ENCODE peak calls at places on chromosomes 13 and 19, in six cellular contexts. One of them, this sample, is unnamed.

GRCh38 chr19:40530091-40530901 is 46.4 kb upstream of the SHKBP1 start:
- DNase-seq in IMR-90: no peak
- DNase-seq in keratinocyte: no peak
- DNase-seq in GM12878: no peak
- DNase-seq in A549: no peak
- DNase-seq in HL-60: no peak
- DNase-seq in this sample: no peak

GRCh38 chr19:7395360-7395781 is 46.6 kb downstream of the ARHGEF18 start:
- DNase-seq in IMR-90: no peak
- DNase-seq in keratinocyte: no peak
- DNase-seq in GM12878: no peak
- DNase-seq in A549: no peak
- DNase-seq in HL-60: no peak
- DNase-seq in this sample: no peak

GRCh38 chr13:56351041-56351440 is 789.7 kb upstream of the PRR20A start:
- DNase-seq in IMR-90: no peak
- DNase-seq in keratinocyte: no peak
- DNase-seq in GM12878: no peak
- DNase-seq in A549: no peak
- DNase-seq in HL-60: no peak
- DNase-seq in this sample: no peak

GRCh38 chr13:35879111-35879510 is 252.1 kb downstream of the DCLK1 start:
- DNase-seq in IMR-90: no peak
- DNase-seq in keratinocyte: no peak
- DNase-seq in GM12878: no peak
- DNase-seq in A549: no peak
- DNase-seq in HL-60: no peak
- DNase-seq in this sample: no peak

GRCh38 chr19:33473644-33474305 is 47.8 kb downstream of the PEPD start:
- DNase-seq in IMR-90: peak
- DNase-seq in keratinocyte: no peak
- DNase-seq in GM12878: no peak
- DNase-seq in A549: no peak
- DNase-seq in HL-60: no peak
- DNase-seq in this sample: no peak

GRCh38 chr19:48970923-48971395 is 5.8 kb downstream of the FTL start:
- DNase-seq in IMR-90: peak
- DNase-seq in keratinocyte: no peak
- DNase-seq in GM12878: no peak
- DNase-seq in A549: peak
- DNase-seq in HL-60: no peak
- DNase-seq in this sample: no peak

GRCh38 chr19:2015611-2015950 is at the start of gene BTBD2:
- DNase-seq in IMR-90: peak
- DNase-seq in keratinocyte: no peak
- DNase-seq in GM12878: no peak
- DNase-seq in A549: peak
- DNase-seq in HL-60: peak
- DNase-seq in this sample: no peak

GRCh38 chr19:17294051-17294891 is 9.0 kb downstream of the ABHD8 start:
- DNase-seq in IMR-90: no peak
- DNase-seq in keratinocyte: no peak
- DNase-seq in GM12878: no peak
- DNase-seq in A549: peak
- DNase-seq in HL-60: no peak
- DNase-seq in this sample: no peak

DNA sequence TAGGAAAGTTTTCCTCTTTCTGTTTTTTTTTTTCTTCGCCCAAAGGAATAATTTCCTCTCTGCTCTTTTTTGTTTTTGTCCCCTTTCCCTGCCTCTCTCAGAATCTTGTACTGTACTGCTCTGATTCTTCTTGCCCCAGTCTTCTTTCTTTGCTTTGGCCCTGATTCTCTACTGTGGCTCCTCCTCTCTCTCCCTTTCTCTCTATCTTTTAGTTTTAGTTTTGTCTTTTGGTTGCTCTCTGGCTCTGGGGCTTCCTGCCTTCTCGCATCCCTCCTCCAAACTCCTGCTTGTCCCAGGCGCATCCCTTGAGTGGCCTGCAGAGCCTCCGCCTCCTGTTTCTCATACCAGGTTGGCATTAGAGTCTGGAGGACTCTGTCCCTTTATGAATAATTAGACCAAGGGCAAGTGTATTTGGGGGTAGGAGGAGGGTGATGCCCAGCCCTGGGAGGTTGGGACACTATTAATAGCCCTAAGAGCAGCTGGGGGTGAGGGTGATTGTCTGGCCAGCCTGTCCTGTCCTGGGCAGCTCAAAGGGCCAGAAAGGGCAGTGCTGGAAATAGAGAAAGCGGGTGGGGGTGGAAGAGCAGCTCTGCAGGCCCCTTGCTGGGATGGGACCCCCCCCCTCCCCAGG is 39.1 kb downstream of the LYL1 start:
- DNase-seq in IMR-90: no peak
- DNase-seq in keratinocyte: no peak
- DNase-seq in GM12878: no peak
- DNase-seq in A549: no peak
- DNase-seq in HL-60: no peak
- DNase-seq in this sample: no peak
- H3K27ac ChIP-seq in IMR-90: no peak
- H3K27ac ChIP-seq in keratinocyte: no peak
- H3K27ac ChIP-seq in GM12878: no peak
- H3K27ac ChIP-seq in A549: no peak
- H3K27ac ChIP-seq in HL-60: no peak
- H3K27ac ChIP-seq in this sample: no peak

DNA sequence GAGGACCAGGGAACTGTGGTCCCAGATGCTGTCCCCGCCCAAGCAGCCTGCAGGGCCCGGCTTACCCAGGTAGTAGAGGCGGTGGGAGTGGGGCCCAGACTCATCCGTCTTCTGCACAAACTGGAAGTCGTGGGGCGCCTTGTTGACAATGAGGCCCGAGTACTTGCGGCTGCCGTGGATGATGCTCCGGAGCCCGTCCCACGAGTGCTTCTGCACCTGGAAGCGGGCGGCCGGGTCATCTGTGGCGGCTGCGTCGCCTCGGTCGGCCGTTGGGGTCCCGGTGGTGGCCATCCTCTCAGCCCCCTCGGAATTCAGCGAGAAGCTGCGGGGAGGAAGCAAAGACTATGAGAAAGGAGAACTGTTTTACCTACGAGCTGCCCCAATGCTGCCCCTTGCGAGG is 9.6 kb downstream of the DPP9 start:
- DNase-seq in IMR-90: no peak
- DNase-seq in keratinocyte: no peak
- DNase-seq in GM12878: no peak
- DNase-seq in A549: no peak
- DNase-seq in HL-60: no peak
- DNase-seq in this sample: no peak
- H3K27ac ChIP-seq in IMR-90: peak
- H3K27ac ChIP-seq in keratinocyte: peak
- H3K27ac ChIP-seq in GM12878: no peak
- H3K27ac ChIP-seq in A549: peak
- H3K27ac ChIP-seq in HL-60: no peak
- H3K27ac ChIP-seq in this sample: peak

GRCh38 chr13:44710576-44710975 is 134.4 kb upstream of the TSC22D1 start:
- DNase-seq in IMR-90: peak
- DNase-seq in keratinocyte: no peak
- DNase-seq in GM12878: peak
- DNase-seq in A549: peak
- DNase-seq in HL-60: no peak
- DNase-seq in this sample: peak
- H3K27ac ChIP-seq in IMR-90: peak
- H3K27ac ChIP-seq in keratinocyte: peak
- H3K27ac ChIP-seq in GM12878: no peak
- H3K27ac ChIP-seq in A549: peak
- H3K27ac ChIP-seq in HL-60: no peak
- H3K27ac ChIP-seq in this sample: peak

GRCh38 chr13:92136449-92137180 is 738.2 kb downstream of the GPC5 start:
- DNase-seq in IMR-90: no peak
- DNase-seq in keratinocyte: no peak
- DNase-seq in GM12878: no peak
- DNase-seq in A549: no peak
- DNase-seq in HL-60: no peak
- DNase-seq in this sample: no peak
- H3K27ac ChIP-seq in IMR-90: no peak
- H3K27ac ChIP-seq in keratinocyte: no peak
- H3K27ac ChIP-seq in GM12878: no peak
- H3K27ac ChIP-seq in A549: no peak
- H3K27ac ChIP-seq in HL-60: no peak
- H3K27ac ChIP-seq in this sample: no peak

GRCh38 chr19:39200066-39200817 is 3.5 kb downstream of the NCCRP1 start:
- DNase-seq in IMR-90: no peak
- DNase-seq in keratinocyte: no peak
- DNase-seq in GM12878: no peak
- DNase-seq in A549: no peak
- DNase-seq in HL-60: no peak
- DNase-seq in this sample: no peak

GRCh38 chr19:39203372-39204341 is at the start of gene SYCN:
- DNase-seq in IMR-90: no peak
- DNase-seq in keratinocyte: no peak
- DNase-seq in GM12878: no peak
- DNase-seq in A549: no peak
- DNase-seq in HL-60: no peak
- DNase-seq in this sample: no peak

GRCh38 chr19:39202998-39203355 is 1.1 kb downstream of the SYCN start:
- DNase-seq in IMR-90: no peak
- DNase-seq in keratinocyte: no peak
- DNase-seq in GM12878: no peak
- DNase-seq in A549: no peak
- DNase-seq in HL-60: no peak
- DNase-seq in this sample: no peak

GRCh38 chr19:39199025-39199424 is 2.3 kb downstream of the NCCRP1 start:
- DNase-seq in IMR-90: peak
- DNase-seq in keratinocyte: no peak
- DNase-seq in GM12878: no peak
- DNase-seq in A549: no peak
- DNase-seq in HL-60: no peak
- DNase-seq in this sample: no peak

GRCh38 chr19:39200818-39201145 is 3.3 kb downstream of the SYCN start:
- DNase-seq in IMR-90: no peak
- DNase-seq in keratinocyte: no peak
- DNase-seq in GM12878: no peak
- DNase-seq in A549: no peak
- DNase-seq in HL-60: no peak
- DNase-seq in this sample: no peak
- H3K27ac ChIP-seq in IMR-90: no peak
- H3K27ac ChIP-seq in keratinocyte: no peak
- H3K27ac ChIP-seq in GM12878: no peak
- H3K27ac ChIP-seq in A549: no peak
- H3K27ac ChIP-seq in HL-60: no peak
- H3K27ac ChIP-seq in this sample: no peak

GRCh38 chr19:4745986-4746385 is 22.3 kb upstream of the DPP9 start:
- DNase-seq in IMR-90: no peak
- DNase-seq in keratinocyte: no peak
- DNase-seq in GM12878: no peak
- DNase-seq in A549: no peak
- DNase-seq in HL-60: no peak
- DNase-seq in this sample: no peak
- H3K27ac ChIP-seq in IMR-90: no peak
- H3K27ac ChIP-seq in keratinocyte: no peak
- H3K27ac ChIP-seq in GM12878: no peak
- H3K27ac ChIP-seq in A549: no peak
- H3K27ac ChIP-seq in HL-60: no peak
- H3K27ac ChIP-seq in this sample: no peak

GRCh38 chr19:35903550-35904179 is 1.3 kb downstream of the HCST start:
- DNase-seq in IMR-90: peak
- DNase-seq in keratinocyte: no peak
- DNase-seq in GM12878: peak
- DNase-seq in A549: peak
- DNase-seq in HL-60: peak
- DNase-seq in this sample: no peak
- H3K27ac ChIP-seq in IMR-90: peak
- H3K27ac ChIP-seq in keratinocyte: peak
- H3K27ac ChIP-seq in GM12878: peak
- H3K27ac ChIP-seq in A549: peak
- H3K27ac ChIP-seq in HL-60: peak
- H3K27ac ChIP-seq in this sample: no peak

GRCh38 chr13:30564489-30564888 is 53.2 kb upstream of the USPL1 start:
- DNase-seq in IMR-90: no peak
- DNase-seq in keratinocyte: no peak
- DNase-seq in GM12878: no peak
- DNase-seq in A549: no peak
- DNase-seq in HL-60: no peak
- DNase-seq in this sample: no peak

GRCh38 chr13:30565658-30566057 is 52.1 kb upstream of the USPL1 start:
- DNase-seq in IMR-90: no peak
- DNase-seq in keratinocyte: no peak
- DNase-seq in GM12878: no peak
- DNase-seq in A549: no peak
- DNase-seq in HL-60: no peak
- DNase-seq in this sample: no peak

GRCh38 chr13:30567072-30567471 is 50.6 kb upstream of the USPL1 start:
- DNase-seq in IMR-90: no peak
- DNase-seq in keratinocyte: no peak
- DNase-seq in GM12878: no peak
- DNase-seq in A549: no peak
- DNase-seq in HL-60: no peak
- DNase-seq in this sample: no peak

GRCh38 chr13:30572859-30573275 is 44.9 kb upstream of the USPL1 start:
- DNase-seq in IMR-90: peak
- DNase-seq in keratinocyte: no peak
- DNase-seq in GM12878: peak
- DNase-seq in A549: peak
- DNase-seq in HL-60: no peak
- DNase-seq in this sample: no peak

GRCh38 chr13:30569901-30570576 is 47.7 kb upstream of the USPL1 start:
- DNase-seq in IMR-90: peak
- DNase-seq in keratinocyte: peak
- DNase-seq in GM12878: no peak
- DNase-seq in A549: peak
- DNase-seq in HL-60: no peak
- DNase-seq in this sample: peak
- H3K27ac ChIP-seq in IMR-90: peak
- H3K27ac ChIP-seq in keratinocyte: peak
- H3K27ac ChIP-seq in GM12878: no peak
- H3K27ac ChIP-seq in A549: peak
- H3K27ac ChIP-seq in HL-60: no peak
- H3K27ac ChIP-seq in this sample: peak

This sample was measured in epithelial cell of prostate.